ENCODE peak calls at places on chromosome 7, in four cellular contexts. One of them, this sample, is unnamed. For H3K36me3, the result is how much of the 10 kb centered on the place peaks cover.

GRCh38 chr7:151708610-151709009 is 168.3 kb downstream of the PRKAG2 start:
- DNase-seq in endothelial cell of umbilical vein: no peak
- DNase-seq in brain microvascular endothelial cell: no peak
- DNase-seq in mucosa of descending colon: no peak
- DNase-seq in this sample: no peak

GRCh38 chr7:91912500-91912899 is 28.2 kb upstream of the AKAP9 start:
- DNase-seq in brain microvascular endothelial cell: no peak
- DNase-seq in endothelial cell of umbilical vein: peak
- DNase-seq in mucosa of descending colon: no peak
- DNase-seq in this sample: no peak

GRCh38 chr7:4794591-4795350 is 19.3 kb downstream of the AP5Z1 start:
- DNase-seq in mucosa of descending colon: no peak
- DNase-seq in brain microvascular endothelial cell: peak
- DNase-seq in endothelial cell of umbilical vein: no peak
- DNase-seq in this sample: no peak

GRCh38 chr7:30795161-30795943 is 24.1 kb downstream of the MINDY4 start:
- DNase-seq in mucosa of descending colon: no peak
- DNase-seq in brain microvascular endothelial cell: no peak
- DNase-seq in endothelial cell of umbilical vein: no peak
- DNase-seq in this sample: no peak

GRCh38 chr7:33099154-33099940 is 9.9 kb downstream of the RP9 start:
- DNase-seq in brain microvascular endothelial cell: no peak
- DNase-seq in mucosa of descending colon: no peak
- DNase-seq in endothelial cell of umbilical vein: no peak
- DNase-seq in this sample: no peak

GRCh38 chr7:157005456-157006204 is 4.8 kb downstream of the MNX1 start:
- DNase-seq in endothelial cell of umbilical vein: no peak
- DNase-seq in mucosa of descending colon: no peak
- DNase-seq in brain microvascular endothelial cell: no peak
- DNase-seq in this sample: no peak

GRCh38 chr7:371119-371778 is 81.3 kb downstream of the FOXL3 start:
- DNase-seq in mucosa of descending colon: peak
- DNase-seq in brain microvascular endothelial cell: no peak
- DNase-seq in endothelial cell of umbilical vein: no peak
- DNase-seq in this sample: no peak

GRCh38 chr7:26864309-26865093 is at the start of gene SKAP2:
- DNase-seq in endothelial cell of umbilical vein: peak
- DNase-seq in mucosa of descending colon: peak
- DNase-seq in brain microvascular endothelial cell: peak
- DNase-seq in this sample: peak

GRCh38 chr7:26667514-26668133 is 196.8 kb downstream of the SKAP2 start:
- DNase-seq in mucosa of descending colon: peak
- DNase-seq in brain microvascular endothelial cell: peak
- DNase-seq in endothelial cell of umbilical vein: peak
- DNase-seq in this sample: peak

GRCh38 chr7:80630611-80631010 is 7.8 kb upstream of the CD36 start:
- DNase-seq in brain microvascular endothelial cell: no peak
- DNase-seq in mucosa of descending colon: no peak
- DNase-seq in endothelial cell of umbilical vein: no peak
- DNase-seq in this sample: peak

GRCh38 chr7:158353606-158354570 is 233.7 kb downstream of the PTPRN2 start:
- DNase-seq in endothelial cell of umbilical vein: no peak
- DNase-seq in brain microvascular endothelial cell: peak
- DNase-seq in mucosa of descending colon: no peak
- DNase-seq in this sample: no peak

GRCh38 chr7:142636751-142637150 is 112.5 kb upstream of the PRSS1 start:
- DNase-seq in endothelial cell of umbilical vein: no peak
- DNase-seq in mucosa of descending colon: no peak
- DNase-seq in brain microvascular endothelial cell: no peak
- DNase-seq in this sample: no peak

GRCh38 chr7:101586971-101587370 is 42.1 kb downstream of the MYL10 start:
- DNase-seq in brain microvascular endothelial cell: no peak
- DNase-seq in endothelial cell of umbilical vein: no peak
- DNase-seq in mucosa of descending colon: no peak
- DNase-seq in this sample: no peak

GRCh38 chr7:130906575-130906974 is 172.6 kb upstream of the KLF14 start:
- DNase-seq in endothelial cell of umbilical vein: no peak
- DNase-seq in mucosa of descending colon: no peak
- DNase-seq in brain microvascular endothelial cell: no peak
- DNase-seq in this sample: no peak

GRCh38 chr7:130902755-130903357 is 168.8 kb upstream of the KLF14 start:
- DNase-seq in brain microvascular endothelial cell: no peak
- DNase-seq in mucosa of descending colon: no peak
- DNase-seq in endothelial cell of umbilical vein: no peak
- DNase-seq in this sample: no peak

GRCh38 chr7:130904792-130905191 is 170.8 kb upstream of the KLF14 start:
- DNase-seq in mucosa of descending colon: no peak
- DNase-seq in brain microvascular endothelial cell: no peak
- DNase-seq in endothelial cell of umbilical vein: no peak
- DNase-seq in this sample: no peak

GRCh38 chr7:130903358-130903974 is 169.5 kb upstream of the KLF14 start:
- DNase-seq in endothelial cell of umbilical vein: peak
- DNase-seq in brain microvascular endothelial cell: peak
- DNase-seq in mucosa of descending colon: no peak
- DNase-seq in this sample: peak

GRCh38 chr7:130904031-130904757 is 170.2 kb upstream of the KLF14 start:
- DNase-seq in mucosa of descending colon: no peak
- DNase-seq in brain microvascular endothelial cell: peak
- DNase-seq in endothelial cell of umbilical vein: peak
- DNase-seq in this sample: peak
- H3K36me3 ChIP-seq in mucosa of descending colon: under half
- H3K36me3 ChIP-seq in brain microvascular endothelial cell: half or more
- H3K36me3 ChIP-seq in endothelial cell of umbilical vein: under half
- H3K36me3 ChIP-seq in this sample: under half

GRCh38 chr7:127708788-127709187 is 56.8 kb downstream of the SND1 start:
- DNase-seq in brain microvascular endothelial cell: peak
- DNase-seq in mucosa of descending colon: no peak
- DNase-seq in endothelial cell of umbilical vein: peak
- DNase-seq in this sample: peak
- H3K36me3 ChIP-seq in brain microvascular endothelial cell: under half
- H3K36me3 ChIP-seq in mucosa of descending colon: under half
- H3K36me3 ChIP-seq in endothelial cell of umbilical vein: under half
- H3K36me3 ChIP-seq in this sample: under half

GRCh38 chr7:44080118-44080517 is 2.2 kb downstream of the POLM start:
- DNase-seq in endothelial cell of umbilical vein: no peak
- DNase-seq in mucosa of descending colon: peak
- DNase-seq in brain microvascular endothelial cell: no peak
- DNase-seq in this sample: no peak
- H3K36me3 ChIP-seq in endothelial cell of umbilical vein: under half
- H3K36me3 ChIP-seq in mucosa of descending colon: under half
- H3K36me3 ChIP-seq in brain microvascular endothelial cell: under half
- H3K36me3 ChIP-seq in this sample: under half

DNA sequence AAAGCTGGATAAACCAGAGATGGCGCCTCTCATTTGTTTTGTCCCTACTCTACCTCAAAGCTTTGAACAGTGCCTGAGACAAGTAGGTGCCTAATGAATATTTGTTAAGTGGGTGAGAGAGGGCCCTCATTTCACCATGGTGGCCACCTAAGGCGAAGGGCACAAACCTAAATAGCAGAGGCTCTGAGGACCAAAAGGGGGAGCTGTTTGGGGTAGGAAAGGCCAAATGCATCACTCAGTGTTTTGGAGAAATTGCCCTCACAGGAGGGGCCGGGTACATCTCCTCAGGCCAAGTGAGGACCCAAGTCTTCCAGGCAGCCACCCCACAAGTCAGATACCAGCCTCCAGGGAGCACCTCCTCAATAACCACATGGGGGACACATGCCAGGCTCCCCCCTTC is 14.0 kb downstream of the IMPDH1 start:
- DNase-seq in endothelial cell of umbilical vein: no peak
- DNase-seq in mucosa of descending colon: no peak
- DNase-seq in brain microvascular endothelial cell: no peak
- DNase-seq in this sample: no peak
- H3K36me3 ChIP-seq in endothelial cell of umbilical vein: under half
- H3K36me3 ChIP-seq in mucosa of descending colon: under half
- H3K36me3 ChIP-seq in brain microvascular endothelial cell: half or more
- H3K36me3 ChIP-seq in this sample: under half